ENCODE peak calls at places on chromosomes 7 and 10, in ten cellular contexts. E is stimulated activated CD8-positive, alpha-beta memory T cell treated with anti-CD3 and anti-CD28 coated beads, Interleukin-2, amount 100 ng/mL, for 48 hours; K is GM12892; P is fibroblast of pulmonary artery; B is heart left ventricle; I is fibroblast of lung; V is AG08395; C is NT2/D1; Y is CD8-positive, alpha-beta T cell; J is kidney. X is an unnamed sample.

GRCh38 chr7:45435846-45436245 is 138.3 kb upstream of the ADCY1 start:
- DNase-seq in Y (no peak), V (peak; percentile 84), P (peak; percentile 40), C (no peak), B (no peak), K (no peak), J (no peak), E (no peak), I (peak; percentile 84), X (peak; percentile 64)

GRCh38 chr7:33909312-33909711 is 4.0 kb downstream of the BMPER start:
- DNase-seq in I (peak; percentile 45), E (no peak), Y (no peak), P (no peak), B (no peak), K (no peak), V (no peak), C (no peak), J (no peak), X (no peak)

GRCh38 chr10:73772280-73773151 is 9.3 kb upstream of the CHCHD1 start:
- DNase-seq in I (peak; percentile 78), Y (peak; percentile 69), J (peak; percentile 96), C (peak; percentile 40), B (peak; percentile 90), K (peak; percentile 79), E (peak; percentile 78), P (peak; percentile 80), V (peak; percentile 82), X (peak; percentile 65)

GRCh38 chr7:47258798-47259197 is 323.1 kb downstream of the TNS3 start:
- DNase-seq in V (no peak), E (no peak), Y (no peak), P (no peak), K (no peak), B (no peak), C (no peak), I (no peak), J (no peak), X (no peak)

GRCh38 chr10:60963441-60964256 is 19.7 kb upstream of the RHOBTB1 start:
- DNase-seq in C (no peak), V (peak; percentile 39), E (no peak), I (peak; percentile 39), Y (no peak), J (no peak), P (peak; percentile 82), B (no peak), K (no peak), X (no peak)

GRCh38 chr7:55657654-55658053 is 85.4 kb upstream of the VOPP1 start:
- DNase-seq in V (no peak), I (no peak), J (no peak), P (no peak), B (no peak), C (no peak), E (no peak), Y (no peak), K (no peak), X (no peak)

GRCh38 chr10:31315453-31315852 is 3.6 kb upstream of the ZEB1 start:
- DNase-seq in K (no peak), C (no peak), V (peak; percentile 84), B (peak; percentile 12), I (peak; percentile 61), P (peak; percentile 61), J (no peak), E (no peak), Y (no peak), X (peak; percentile 74)

GRCh38 chr7:129997285-129997684 is 44.5 kb upstream of the UBE2H start:
- DNase-seq in Y (no peak), I (no peak), B (no peak), K (no peak), C (no peak), V (no peak), P (no peak), E (no peak), J (no peak), X (no peak)

GRCh38 chr7:31890198-31890597 is 180.0 kb downstream of the PDE1C start:
- DNase-seq in E (no peak), C (no peak), Y (no peak), B (no peak), P (no peak), J (no peak), V (no peak), K (no peak), I (peak; percentile 0), X (no peak)

GRCh38 chr7:127845497-127846214 is 185.6 kb downstream of the LRRC4 start:
- DNase-seq in P (no peak), C (no peak), Y (no peak), K (no peak), V (no peak), E (no peak), J (no peak), I (no peak), B (no peak), X (no peak)

GRCh38 chr7:115548756-115549155 is 481.8 kb downstream of the TFEC start:
- DNase-seq in Y (no peak), J (no peak), P (peak; percentile 4), B (no peak), C (no peak), I (no peak), K (no peak), V (no peak), E (no peak), X (no peak)

GRCh38 chr10:46526682-46527038 is 29.8 kb downstream of the GPRIN2 start:
- DNase-seq in B (peak; percentile 20), E (no peak), Y (no peak), K (no peak), J (peak; percentile 91), V (no peak), P (peak; percentile 16), C (no peak), I (no peak), X (no peak)

GRCh38 chr7:101550641-101551531 is 78.2 kb downstream of the MYL10 start:
- DNase-seq in C (no peak), B (peak; percentile 13), E (no peak), I (no peak), Y (no peak), K (no peak), P (no peak), J (peak; percentile 87), V (peak; percentile 47), X (no peak)

GRCh38 chr7:1554332-1555045 is 1.5 kb downstream of the TMEM184A start:
- DNase-seq in P (no peak), I (no peak), J (peak; percentile 70), C (no peak), V (no peak), E (no peak), B (peak; percentile 18), K (no peak), Y (no peak), X (no peak)

GRCh38 chr7:138095972-138096935 is 20.0 kb downstream of the AKR1D1 start:
- DNase-seq in E (no peak), Y (no peak), K (no peak), B (no peak), V (no peak), I (no peak), J (no peak), C (no peak), P (no peak), X (no peak)

GRCh38 chr7:6306471-6306870 is 34.0 kb upstream of the CYTH3 start:
- DNase-seq in K (no peak), B (no peak), Y (no peak), V (peak; percentile 55), E (no peak), C (no peak), P (peak; percentile 55), J (peak; percentile 0), I (peak; percentile 39), X (no peak)

GRCh38 chr10:101085846-101086245 is 24.1 kb downstream of the KAZALD1 start:
- DNase-seq in J (no peak), V (no peak), C (no peak), I (no peak), B (no peak), K (no peak), P (no peak), Y (no peak), E (no peak), X (no peak)

GRCh38 chr10:77428776-77429395 is 208.7 kb downstream of the KCNMA1 start:
- DNase-seq in P (peak; percentile 61), B (peak; percentile 38), E (no peak), V (peak; percentile 72), C (peak; percentile 49), J (no peak), Y (no peak), I (peak; percentile 75), K (no peak), X (peak; percentile 69)

GRCh38 chr10:60646966-60647796 is 131.1 kb upstream of the CDK1 start:
- DNase-seq in B (no peak), K (no peak), Y (peak; percentile 10), J (no peak), I (peak; percentile 79), C (peak; percentile 43), P (peak; percentile 85), E (no peak), V (peak; percentile 47), X (peak; percentile 47)

GRCh38 chr10:77943086-77943901 is 16.7 kb upstream of the DLG5 start:
- DNase-seq in B (no peak), Y (no peak), K (no peak), I (peak; percentile 69), P (peak; percentile 76), V (peak; percentile 75), J (peak; percentile 79), E (no peak), C (peak; percentile 35), X (peak; percentile 54)

GRCh38 chr7:144110272-144110671 is 889 bp downstream of the OR2A2 start:
- DNase-seq in C (no peak), J (no peak), I (no peak), E (no peak), B (no peak), P (no peak), V (no peak), Y (no peak), K (no peak), X (no peak)

GRCh38 chr7:83486536-83486935 is 162.4 kb downstream of the SEMA3E start:
- DNase-seq in J (no peak), I (no peak), K (no peak), B (no peak), V (no peak), Y (no peak), P (no peak), C (no peak), E (no peak), X (no peak)

GRCh38 chr10:60739581-60739980 is 38.7 kb upstream of the CDK1 start:
- DNase-seq in I (peak; percentile 56), E (no peak), P (peak; percentile 66), B (no peak), V (no peak), K (no peak), C (no peak), Y (no peak), J (no peak), X (peak; percentile 9)

GRCh38 chr10:131983780-131984179 is 2.1 kb upstream of the BNIP3 start:
- DNase-seq in I (peak; percentile 95), Y (no peak), C (no peak), J (no peak), V (peak; percentile 83), E (no peak), K (no peak), P (peak; percentile 80), B (no peak), X (peak; percentile 80)

GRCh38 chr7:87528733-87529132 is 53.3 kb upstream of the ABCB4 start:
- DNase-seq in I (no peak), K (no peak), C (no peak), E (no peak), V (no peak), B (no peak), P (no peak), Y (no peak), J (no peak), X (no peak)

GRCh38 chr7:22863156-22863899 is 40.7 kb upstream of the TOMM7 start:
- DNase-seq in E (no peak), J (no peak), C (no peak), V (no peak), K (no peak), P (no peak), I (no peak), B (no peak), Y (no peak), X (no peak)

X was measured in stromal cell of bone marrow.